ENCODE peak calls at places on chromosome 16, in seven cellular contexts. One of them, this sample, is unnamed.

GRCh38 chr16:1204941-1205340 is 20.1 kb downstream of the TPSG1 start:
- DNase-seq in Peyer's patch: no peak
- DNase-seq in RWPE1: no peak
- DNase-seq in left lung: no peak
- DNase-seq in PC-9: no peak
- DNase-seq in heart left ventricle: no peak
- DNase-seq in CD8-positive, alpha-beta T cell: no peak
- DNase-seq in this sample: no peak

GRCh38 chr16:17475104-17475503 is 4.3 kb upstream of the XYLT1 start:
- DNase-seq in heart left ventricle: no peak
- DNase-seq in CD8-positive, alpha-beta T cell: no peak
- DNase-seq in left lung: no peak
- DNase-seq in PC-9: no peak
- DNase-seq in RWPE1: no peak
- DNase-seq in Peyer's patch: no peak
- DNase-seq in this sample: no peak

GRCh38 chr16:66273036-66273435 is 93.5 kb upstream of the CDH5 start:
- DNase-seq in PC-9: no peak
- DNase-seq in left lung: no peak
- DNase-seq in Peyer's patch: no peak
- DNase-seq in heart left ventricle: no peak
- DNase-seq in RWPE1: no peak
- DNase-seq in CD8-positive, alpha-beta T cell: no peak
- DNase-seq in this sample: no peak

GRCh38 chr16:55369151-55369550 is 45.1 kb downstream of the IRX6 start:
- DNase-seq in left lung: no peak
- DNase-seq in heart left ventricle: no peak
- DNase-seq in PC-9: no peak
- DNase-seq in CD8-positive, alpha-beta T cell: no peak
- DNase-seq in RWPE1: no peak
- DNase-seq in Peyer's patch: no peak
- DNase-seq in this sample: no peak

GRCh38 chr16:87345721-87346424 is 28.7 kb upstream of the C16orf95 start:
- DNase-seq in PC-9: no peak
- DNase-seq in Peyer's patch: no peak
- DNase-seq in left lung: no peak
- DNase-seq in heart left ventricle: no peak
- DNase-seq in RWPE1: no peak
- DNase-seq in CD8-positive, alpha-beta T cell: no peak
- DNase-seq in this sample: no peak

GRCh38 chr16:74774223-74775139 is at the start of gene FA2H:
- DNase-seq in CD8-positive, alpha-beta T cell: peak; percentile 34
- DNase-seq in heart left ventricle: peak; percentile 44
- DNase-seq in left lung: peak; percentile 81
- DNase-seq in PC-9: peak; percentile 95
- DNase-seq in RWPE1: peak; percentile 98
- DNase-seq in Peyer's patch: peak; percentile 96
- DNase-seq in this sample: no peak

GRCh38 chr16:986925-987581 is 5.5 kb downstream of the SOX8 start:
- DNase-seq in RWPE1: no peak
- DNase-seq in heart left ventricle: no peak
- DNase-seq in CD8-positive, alpha-beta T cell: no peak
- DNase-seq in PC-9: no peak
- DNase-seq in Peyer's patch: no peak
- DNase-seq in left lung: no peak
- DNase-seq in this sample: no peak

GRCh38 chr16:71904239-71904638 is 8.9 kb downstream of the IST1 start:
- DNase-seq in left lung: no peak
- DNase-seq in RWPE1: no peak
- DNase-seq in Peyer's patch: no peak
- DNase-seq in CD8-positive, alpha-beta T cell: no peak
- DNase-seq in heart left ventricle: no peak
- DNase-seq in PC-9: no peak
- DNase-seq in this sample: no peak

GRCh38 chr16:19348578-19349315 is 63.2 kb downstream of the CLEC19A start:
- DNase-seq in Peyer's patch: no peak
- DNase-seq in CD8-positive, alpha-beta T cell: no peak
- DNase-seq in heart left ventricle: no peak
- DNase-seq in left lung: no peak
- DNase-seq in RWPE1: no peak
- DNase-seq in PC-9: no peak
- DNase-seq in this sample: no peak

GRCh38 chr16:49781401-49781800 is 74.5 kb downstream of the ZNF423 start:
- DNase-seq in PC-9: no peak
- DNase-seq in RWPE1: no peak
- DNase-seq in left lung: no peak
- DNase-seq in CD8-positive, alpha-beta T cell: no peak
- DNase-seq in heart left ventricle: no peak
- DNase-seq in Peyer's patch: no peak
- DNase-seq in this sample: no peak

GRCh38 chr16:86925067-86925791 is 346.9 kb downstream of the FOXL1 start:
- DNase-seq in heart left ventricle: no peak
- DNase-seq in Peyer's patch: peak; percentile 59
- DNase-seq in RWPE1: no peak
- DNase-seq in CD8-positive, alpha-beta T cell: no peak
- DNase-seq in left lung: no peak
- DNase-seq in PC-9: no peak
- DNase-seq in this sample: peak; percentile 78

GRCh38 chr16:28136751-28137434 is 73.4 kb upstream of the GSG1L start:
- DNase-seq in CD8-positive, alpha-beta T cell: peak; percentile 30
- DNase-seq in Peyer's patch: no peak
- DNase-seq in heart left ventricle: no peak
- DNase-seq in left lung: no peak
- DNase-seq in RWPE1: no peak
- DNase-seq in PC-9: no peak
- DNase-seq in this sample: no peak

GRCh38 chr16:3879887-3880564 is 487 bp downstream of the CREBBP start:
- DNase-seq in heart left ventricle: peak; percentile 84
- DNase-seq in RWPE1: peak; percentile 47
- DNase-seq in left lung: peak; percentile 81
- DNase-seq in Peyer's patch: peak; percentile 85
- DNase-seq in CD8-positive, alpha-beta T cell: peak; percentile 60
- DNase-seq in PC-9: peak; percentile 67
- DNase-seq in this sample: no peak

GRCh38 chr16:54199486-54200160 is 87.0 kb downstream of the IRX3 start:
- DNase-seq in PC-9: no peak
- DNase-seq in RWPE1: no peak
- DNase-seq in heart left ventricle: no peak
- DNase-seq in Peyer's patch: no peak
- DNase-seq in left lung: peak; percentile 18
- DNase-seq in CD8-positive, alpha-beta T cell: no peak
- DNase-seq in this sample: no peak

GRCh38 chr16:23595246-23595950 is 718 bp downstream of the NDUFAB1 start:
- DNase-seq in RWPE1: no peak
- DNase-seq in heart left ventricle: no peak
- DNase-seq in CD8-positive, alpha-beta T cell: no peak
- DNase-seq in Peyer's patch: no peak
- DNase-seq in PC-9: no peak
- DNase-seq in left lung: no peak
- DNase-seq in this sample: no peak

GRCh38 chr16:88527186-88527936 is 42.8 kb upstream of the ZC3H18 start:
- DNase-seq in Peyer's patch: peak; percentile 82
- DNase-seq in PC-9: peak; percentile 67
- DNase-seq in heart left ventricle: peak; percentile 58
- DNase-seq in CD8-positive, alpha-beta T cell: peak; percentile 49
- DNase-seq in RWPE1: peak; percentile 54
- DNase-seq in left lung: no peak
- DNase-seq in this sample: peak; percentile 10

GRCh38 chr16:19389246-19389645 is 28.4 kb upstream of the TMC5 start:
- DNase-seq in Peyer's patch: peak; percentile 83
- DNase-seq in heart left ventricle: no peak
- DNase-seq in left lung: peak; percentile 73
- DNase-seq in PC-9: peak; percentile 48
- DNase-seq in RWPE1: peak; percentile 39
- DNase-seq in CD8-positive, alpha-beta T cell: peak; percentile 21
- DNase-seq in this sample: no peak

GRCh38 chr16:73064227-73064995 is 16.5 kb upstream of the ZFHX3 start:
- DNase-seq in PC-9: no peak
- DNase-seq in left lung: peak; percentile 54
- DNase-seq in RWPE1: no peak
- DNase-seq in CD8-positive, alpha-beta T cell: no peak
- DNase-seq in heart left ventricle: no peak
- DNase-seq in Peyer's patch: no peak
- DNase-seq in this sample: no peak

DNA sequence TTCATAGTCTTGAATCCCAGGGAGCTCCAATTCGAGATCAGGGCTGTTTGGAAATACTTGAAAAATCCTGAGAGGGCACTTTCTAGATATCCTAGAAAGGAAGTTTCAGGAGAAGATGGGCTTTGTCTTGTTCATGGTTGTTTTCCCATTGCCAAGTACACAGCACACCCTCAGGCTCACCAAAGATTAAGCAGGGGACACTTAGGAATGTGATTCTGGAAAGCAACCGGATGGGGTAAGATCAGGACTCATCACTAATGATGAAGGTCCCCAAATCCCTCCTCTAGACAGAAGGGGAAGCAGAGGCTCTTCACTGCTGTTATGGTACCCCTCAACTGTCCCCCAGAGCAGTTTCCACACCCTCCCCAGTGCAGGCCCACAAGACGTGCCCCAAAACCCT is 40.7 kb downstream of the VAC14 start:
- DNase-seq in RWPE1: no peak
- DNase-seq in heart left ventricle: no peak
- DNase-seq in Peyer's patch: no peak
- DNase-seq in PC-9: no peak
- DNase-seq in CD8-positive, alpha-beta T cell: no peak
- DNase-seq in left lung: no peak
- DNase-seq in this sample: no peak
- H3K27ac ChIP-seq in RWPE1: peak overlapping the region; percentile 88
- H3K27ac ChIP-seq in heart left ventricle: no peak overlapping the region
- H3K27ac ChIP-seq in Peyer's patch: peak overlapping the region; percentile 66
- H3K27ac ChIP-seq in PC-9: peak overlapping the region; percentile 21
- H3K27ac ChIP-seq in CD8-positive, alpha-beta T cell: no peak overlapping the region
- H3K27ac ChIP-seq in left lung: no peak overlapping the region
- H3K27ac ChIP-seq in this sample: peak overlapping the region; percentile 93

GRCh38 chr16:30870904-30871303 is 23.0 kb downstream of the BCL7C start:
- DNase-seq in left lung: no peak
- DNase-seq in CD8-positive, alpha-beta T cell: no peak
- DNase-seq in PC-9: no peak
- DNase-seq in heart left ventricle: no peak
- DNase-seq in Peyer's patch: no peak
- DNase-seq in RWPE1: no peak
- DNase-seq in this sample: no peak

GRCh38 chr16:30866031-30866430 is 27.8 kb downstream of the BCL7C start:
- DNase-seq in heart left ventricle: no peak
- DNase-seq in RWPE1: no peak
- DNase-seq in PC-9: no peak
- DNase-seq in CD8-positive, alpha-beta T cell: no peak
- DNase-seq in Peyer's patch: no peak
- DNase-seq in left lung: no peak
- DNase-seq in this sample: no peak

GRCh38 chr16:30867747-30868146 is 26.1 kb downstream of the BCL7C start:
- DNase-seq in CD8-positive, alpha-beta T cell: no peak
- DNase-seq in heart left ventricle: no peak
- DNase-seq in Peyer's patch: no peak
- DNase-seq in left lung: no peak
- DNase-seq in RWPE1: no peak
- DNase-seq in PC-9: no peak
- DNase-seq in this sample: no peak
- TF ChIP-seq CTCF in CD8-positive, alpha-beta T cell: no peak
- TF ChIP-seq CTCF in heart left ventricle: no peak
- TF ChIP-seq CTCF in Peyer's patch: no peak
- TF ChIP-seq CTCF in left lung: no peak
- TF ChIP-seq CTCF in RWPE1: no peak
- TF ChIP-seq CTCF in PC-9: peak; percentile 47
- TF ChIP-seq CTCF in this sample: peak; percentile 18

DNA sequence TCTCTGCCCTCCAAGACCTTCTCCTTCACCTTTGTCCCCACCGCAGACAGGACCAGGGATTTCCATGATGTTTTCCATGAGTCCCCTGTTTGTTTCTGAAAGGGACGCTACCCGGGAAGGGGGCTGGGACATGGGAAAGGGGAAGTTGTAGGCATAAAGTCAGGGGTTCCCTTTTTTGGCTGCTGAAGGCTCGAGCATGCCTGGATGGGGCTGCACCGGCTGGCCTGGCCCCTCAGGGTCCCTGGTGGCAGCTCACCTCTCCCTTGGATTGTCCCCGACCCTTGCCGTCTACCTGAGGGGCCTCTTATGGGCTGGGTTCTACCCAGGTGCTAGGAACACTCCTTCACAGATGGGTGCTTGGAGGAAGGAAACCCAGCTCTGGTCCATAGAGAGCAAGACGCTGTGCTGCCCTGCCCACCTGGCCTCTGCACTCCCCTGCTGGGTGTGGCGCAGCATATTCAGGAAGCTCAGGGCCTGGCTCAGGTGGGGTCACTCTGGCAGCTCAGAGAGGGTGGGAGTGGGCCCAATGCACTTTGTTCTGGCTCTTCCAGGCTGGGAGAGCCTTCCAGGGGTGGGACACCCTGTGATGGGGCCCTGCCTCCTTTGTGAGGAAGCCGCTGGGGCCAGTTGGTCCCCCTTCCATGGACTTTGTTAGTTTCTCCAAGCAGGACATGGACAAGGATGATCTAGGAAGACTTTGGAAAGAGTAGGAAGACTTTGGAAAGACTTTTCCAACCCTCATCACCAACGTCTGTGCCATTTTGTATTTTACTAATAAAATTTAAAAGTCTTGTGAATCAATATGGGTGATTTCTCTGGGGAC is 12.2 kb downstream of the CX3CL1 start:
- DNase-seq in Peyer's patch: peak; percentile 62
- DNase-seq in CD8-positive, alpha-beta T cell: no peak
- DNase-seq in left lung: no peak
- DNase-seq in RWPE1: no peak
- DNase-seq in PC-9: no peak
- DNase-seq in heart left ventricle: no peak
- DNase-seq in this sample: no peak
- H3K27ac ChIP-seq in Peyer's patch: peak overlapping the region; percentile 13
- H3K27ac ChIP-seq in CD8-positive, alpha-beta T cell: no peak overlapping the region
- H3K27ac ChIP-seq in left lung: no peak overlapping the region
- H3K27ac ChIP-seq in RWPE1: no peak overlapping the region
- H3K27ac ChIP-seq in PC-9: no peak overlapping the region
- H3K27ac ChIP-seq in heart left ventricle: peak overlapping the region; percentile 49
- H3K27ac ChIP-seq in this sample: no peak overlapping the region

GRCh38 chr16:24849641-24850040 is 3.9 kb downstream of the SLC5A11 start:
- DNase-seq in left lung: no peak
- DNase-seq in heart left ventricle: no peak
- DNase-seq in CD8-positive, alpha-beta T cell: no peak
- DNase-seq in RWPE1: no peak
- DNase-seq in Peyer's patch: no peak
- DNase-seq in PC-9: no peak
- DNase-seq in this sample: no peak
- TF ChIP-seq CTCF in left lung: no peak
- TF ChIP-seq CTCF in heart left ventricle: no peak
- TF ChIP-seq CTCF in CD8-positive, alpha-beta T cell: no peak
- TF ChIP-seq CTCF in RWPE1: no peak
- TF ChIP-seq CTCF in Peyer's patch: no peak
- TF ChIP-seq CTCF in PC-9: no peak
- TF ChIP-seq CTCF in this sample: no peak